ENCODE peak calls at places on chromosomes 3 and 15, in five cellular contexts. Q is aorta, Z is spleen, I is IMR-90, O is heart right ventricle. U is an unnamed sample.

GRCh38 chr15:79332824-79333510 is 22.1 kb downstream of the TMED3 start:
- DNase-seq in Q (no peak), O (no peak), I (no peak), Z (no peak), U (no peak)

GRCh38 chr15:38535451-38536200 is 29.0 kb downstream of the RASGRP1 start:
- DNase-seq in O (no peak), Q (no peak), I (peak; percentile 60), Z (no peak), U (no peak)

GRCh38 chr3:143810866-143811265 is 37.4 kb downstream of the SLC9A9 start:
- DNase-seq in O (no peak), Q (no peak), I (no peak), Z (no peak), U (no peak)

GRCh38 chr3:50484681-50485263 is 18.7 kb downstream of the CACNA2D2 start:
- DNase-seq in Z (no peak), I (no peak), O (no peak), Q (no peak), U (no peak)

GRCh38 chr15:59632714-59633113 is 21.1 kb downstream of the GCNT3 start:
- DNase-seq in O (no peak), Z (no peak), I (no peak), Q (no peak), U (no peak)

GRCh38 chr15:99385865-99386264 is 134.6 kb downstream of the LRRC28 start:
- DNase-seq in Q (peak; percentile 82), O (peak; percentile 81), Z (no peak), I (peak; percentile 52), U (no peak)

GRCh38 chr3:81726132-81726531 is 35.3 kb downstream of the GBE1 start:
- DNase-seq in O (no peak), I (peak; percentile 56), Z (no peak), Q (no peak), U (no peak)

GRCh38 chr3:149536429-149536828 is 61.9 kb downstream of the TM4SF4 start:
- DNase-seq in O (peak; percentile 78), Z (no peak), Q (peak; percentile 73), I (no peak), U (peak; percentile 64)

GRCh38 chr15:72796515-72797337 is 13.2 kb upstream of the ADPGK start:
- DNase-seq in Z (peak; percentile 88), Q (peak; percentile 88), I (peak; percentile 16), O (peak; percentile 26), U (peak; percentile 78)

GRCh38 chr3:46566040-46566631 is at the start of gene LRRC2:
- DNase-seq in Q (no peak), Z (peak; percentile 76), O (peak; percentile 73), I (peak; percentile 76), U (no peak)

GRCh38 chr15:50996641-50997040 is 88.2 kb downstream of the AP4E1 start:
- DNase-seq in I (peak; percentile 76), O (no peak), Z (no peak), Q (no peak), U (no peak)

GRCh38 chr3:36804295-36805055 is 40.1 kb upstream of the DCLK3 start:
- DNase-seq in Z (no peak), I (no peak), O (no peak), Q (no peak), U (no peak)

GRCh38 chr3:4656646-4657318 is 163.6 kb downstream of the ITPR1 start:
- DNase-seq in O (peak; percentile 28), Q (no peak), I (no peak), Z (no peak), U (no peak)

GRCh38 chr3:119669906-119670570 is 7.2 kb downstream of the COX17 start:
- DNase-seq in O (no peak), Q (no peak), I (no peak), Z (no peak), U (no peak)

GRCh38 chr15:38620851-38621594 is 56.4 kb upstream of the RASGRP1 start:
- DNase-seq in O (no peak), I (no peak), Z (no peak), Q (no peak), U (no peak)

GRCh38 chr15:85897818-85898717 is 103.3 kb upstream of the KLHL25 start:
- DNase-seq in Z (no peak), I (no peak), O (no peak), Q (no peak), U (no peak)

GRCh38 chr3:123637131-123637530 is 52.3 kb upstream of the HACD2 start:
- DNase-seq in Q (no peak), O (no peak), I (no peak), Z (no peak), U (no peak)

GRCh38 chr15:45201557-45202246 is 13.9 kb upstream of the SHF start:
- DNase-seq in Z (no peak), Q (no peak), O (no peak), I (no peak), U (no peak)
- H3K4me3 ChIP-seq in Z (no peak overlapping the region), Q (no peak overlapping the region), O (no peak overlapping the region), I (no peak overlapping the region), U (peak overlapping the region; percentile 75)

GRCh38 chr15:100879046-100879445 is 585 bp upstream of the ALDH1A3 start:
- DNase-seq in O (no peak), I (no peak), Q (no peak), Z (no peak), U (no peak)

GRCh38 chr15:100880139-100880896 is 687 bp downstream of the ALDH1A3 start:
- DNase-seq in Q (no peak), I (no peak), Z (no peak), O (no peak), U (no peak)

GRCh38 chr15:100878601-100879000 is 1.0 kb upstream of the ALDH1A3 start:
- DNase-seq in Z (no peak), O (no peak), Q (no peak), I (no peak), U (no peak)

GRCh38 chr15:100880897-100881242 is 1.2 kb downstream of the ALDH1A3 start:
- DNase-seq in I (no peak), Q (no peak), Z (no peak), O (no peak), U (no peak)

GRCh38 chr15:100879461-100880138 is at the start of gene ALDH1A3:
- DNase-seq in Z (no peak), Q (no peak), I (peak; percentile 16), O (peak; percentile 29), U (no peak)
- H3K27me3 ChIP-seq in Z (peaks cover 66% of the 10 kb centered on the region), Q (peaks cover 2% of the 10 kb centered on the region), I (peaks cover 68% of the 10 kb centered on the region), O (peaks cover 18% of the 10 kb centered on the region), U (peaks cover 51% of the 10 kb centered on the region)

DNA sequence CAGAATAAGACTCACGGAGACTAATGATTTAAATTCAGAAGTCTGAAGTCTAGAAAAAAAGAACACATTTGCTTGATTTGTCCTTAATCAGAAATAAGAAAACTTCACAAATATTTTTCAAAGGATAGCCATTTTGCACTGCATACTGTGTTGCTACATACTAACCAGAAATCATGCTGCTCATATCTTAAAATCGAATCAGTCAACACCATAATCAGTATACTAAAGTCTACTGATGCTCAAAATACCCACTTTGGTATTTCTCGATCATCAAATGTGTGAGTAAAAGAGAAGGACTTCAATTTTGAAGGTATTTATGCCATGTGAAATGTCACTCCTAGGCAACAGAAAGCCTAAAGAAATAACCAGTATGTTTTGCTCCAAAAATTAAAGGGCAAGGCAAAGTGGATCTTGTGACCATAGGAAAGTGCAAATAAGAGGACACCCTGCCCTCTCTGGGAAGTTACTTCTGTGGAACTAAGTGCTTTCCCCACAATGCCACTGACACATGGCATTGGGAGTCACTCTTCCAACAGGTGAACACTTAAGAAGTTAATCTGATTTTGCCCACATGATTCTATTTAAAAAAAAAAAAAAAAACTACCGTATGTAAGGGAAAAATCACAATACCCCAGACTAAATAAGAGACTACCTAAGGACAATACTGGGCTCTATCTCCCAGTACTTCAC is 2.7 kb downstream of the LRIG1 start:
- DNase-seq in Q (no peak), O (no peak), I (no peak), Z (no peak), U (no peak)
- H3K4me1 ChIP-seq in Q (peaks cover 6% of the 10 kb centered on the region), O (peaks cover 71% of the 10 kb centered on the region), I (peaks cover 9% of the 10 kb centered on the region), Z (peaks cover 37% of the 10 kb centered on the region), U (peaks cover 69% of the 10 kb centered on the region)

GRCh38 chr3:98903099-98903498 is 1.6 kb upstream of the DCBLD2 start:
- DNase-seq in O (no peak), I (no peak), Z (no peak), Q (no peak), U (no peak)
- H3K4me3 ChIP-seq in O (no peak overlapping the region), I (no peak overlapping the region), Z (no peak overlapping the region), Q (no peak overlapping the region), U (no peak overlapping the region)

GRCh38 chr3:12854550-12854949 is 13.2 kb upstream of the RPL32 start:
- DNase-seq in Q (no peak), Z (no peak), I (no peak), O (no peak), U (no peak)

GRCh38 chr3:12862387-12862786 is 21.0 kb upstream of the RPL32 start:
- DNase-seq in I (no peak), O (no peak), Q (no peak), Z (no peak), U (no peak)

GRCh38 chr3:12861611-12862010 is 20.2 kb upstream of the RPL32 start:
- DNase-seq in I (no peak), O (no peak), Z (no peak), Q (no peak), U (no peak)

GRCh38 chr3:12856626-12857025 is 15.3 kb upstream of the RPL32 start:
- DNase-seq in I (no peak), Q (no peak), Z (no peak), O (no peak), U (no peak)

DNA sequence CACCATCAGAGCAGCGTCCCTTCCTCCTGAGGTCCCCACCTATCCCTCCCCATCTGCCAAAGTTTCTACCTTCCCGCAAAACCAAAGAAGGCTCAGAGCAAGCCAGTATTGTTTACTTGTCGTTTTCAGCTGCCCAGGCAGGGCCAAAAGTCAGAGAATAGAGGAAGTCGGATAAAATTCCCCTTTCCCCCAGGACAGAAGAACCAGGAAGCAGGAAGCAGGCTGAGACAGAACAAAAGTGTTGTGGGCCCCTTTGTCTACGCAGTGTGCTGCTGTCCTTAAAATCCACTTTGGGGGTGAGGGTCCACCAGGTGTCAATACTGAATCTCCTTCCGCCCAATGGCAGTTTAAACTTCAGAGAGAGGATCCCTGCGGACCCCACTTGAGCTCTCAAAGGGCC is 18.5 kb upstream of the RPL32 start:
- DNase-seq in Q (no peak), Z (no peak), O (no peak), I (no peak), U (no peak)
- H3K27me3 ChIP-seq in Q (no peaks in the 10 kb centered on the region), Z (no peaks in the 10 kb centered on the region), O (no peaks in the 10 kb centered on the region), I (peaks cover 66% of the 10 kb centered on the region), U (no peaks in the 10 kb centered on the region)

GRCh38 chr15:48421362-48421761 is 90.1 kb downstream of the DUT start:
- DNase-seq in Z (no peak), I (no peak), O (no peak), Q (no peak), U (no peak)

GRCh38 chr15:48425051-48425450 is 93.8 kb downstream of the DUT start:
- DNase-seq in I (no peak), Z (no peak), Q (no peak), O (no peak), U (no peak)

GRCh38 chr15:48422401-48422800 is 91.2 kb downstream of the DUT start:
- DNase-seq in O (no peak), Z (no peak), Q (no peak), I (no peak), U (no peak)

GRCh38 chr15:48424076-48424475 is 92.8 kb downstream of the DUT start:
- DNase-seq in Q (no peak), O (no peak), Z (no peak), I (peak; percentile 72), U (no peak)

DNA sequence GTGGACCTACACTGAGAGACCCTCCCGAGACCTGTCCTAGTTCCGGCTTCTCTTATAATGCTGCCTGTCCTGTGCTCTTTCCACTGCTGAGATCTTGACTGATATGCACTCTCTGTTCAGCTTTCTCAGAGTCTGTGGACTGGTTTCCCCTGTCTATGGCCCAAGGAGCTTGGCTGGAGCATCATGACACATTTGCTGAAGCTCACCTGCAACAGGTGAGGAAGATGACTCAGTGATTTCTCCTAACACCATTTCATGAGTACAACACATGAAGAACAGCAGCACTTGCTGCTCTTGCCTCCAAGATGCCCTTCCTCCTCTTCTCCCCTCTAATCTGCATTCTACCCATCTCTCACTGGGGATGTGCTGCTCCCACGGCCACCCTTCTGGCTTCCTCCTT is 92.1 kb downstream of the DUT start:
- DNase-seq in Q (no peak), O (no peak), Z (no peak), I (no peak), U (no peak)
- H3K4me1 ChIP-seq in Q (peaks cover 7% of the 10 kb centered on the region), O (peaks cover 9% of the 10 kb centered on the region), Z (no peaks in the 10 kb centered on the region), I (peaks cover 13% of the 10 kb centered on the region), U (no peaks in the 10 kb centered on the region)